ENCODE peak calls at places on chromosome 5, in five cellular contexts. A is sigmoid colon, K is IMR-90, I is dorsolateral prefrontal cortex, S is colonic mucosa. U is an unnamed sample.

GRCh38 chr5:120683580-120683979 is 219.5 kb downstream of the PRR16 start:
- DNase-seq in A (no peak), K (peak), I (no peak), S (no peak), U (no peak)

GRCh38 chr5:103041071-103041676 is 78.8 kb downstream of the GIN1 start:
- DNase-seq in A (no peak), K (peak), I (no peak), S (no peak), U (no peak)

GRCh38 chr5:122073023-122073422 is 5.0 kb downstream of the LOX start:
- DNase-seq in A (no peak), K (no peak), I (no peak), S (no peak), U (no peak)

GRCh38 chr5:32540446-32540845 is 44.9 kb upstream of the SUB1 start:
- DNase-seq in A (no peak), K (no peak), I (no peak), S (no peak), U (no peak)

GRCh38 chr5:179912386-179912785 is 4.7 kb upstream of the TBC1D9B start:
- DNase-seq in A (no peak), K (no peak), I (no peak), S (no peak), U (no peak)

GRCh38 chr5:67305913-67306710 is 109.5 kb upstream of the CD180 start:
- DNase-seq in A (no peak), K (peak), I (no peak), S (no peak), U (no peak)

GRCh38 chr5:149586708-149587318 is 5.5 kb downstream of the ARHGEF37 start:
- DNase-seq in A (no peak), K (no peak), I (no peak), S (no peak), U (no peak)

GRCh38 chr5:179679014-179679674 is 1.7 kb downstream of the CBY3 start:
- DNase-seq in A (peak), K (peak), I (peak), S (peak), U (peak)

GRCh38 chr5:73392775-73393174 is 55.8 kb downstream of the FOXD1 start:
- DNase-seq in A (no peak), K (no peak), I (no peak), S (peak), U (no peak)

GRCh38 chr5:128613757-128614156 is 75.7 kb upstream of the FBN2 start:
- DNase-seq in A (no peak), K (peak), I (no peak), S (no peak), U (no peak)

GRCh38 chr5:55306641-55307382 is 682 bp downstream of the DHX29 start:
- DNase-seq in A (no peak), K (no peak), I (no peak), S (no peak), U (no peak)

GRCh38 chr5:82406200-82406773 is 128.1 kb upstream of the RPS23 start:
- DNase-seq in A (no peak), K (peak), I (no peak), S (no peak), U (no peak)

GRCh38 chr5:175668006-175668405 is 10.1 kb downstream of the HRH2 start:
- DNase-seq in A (no peak), K (no peak), I (no peak), S (no peak), U (no peak)

GRCh38 chr5:169350759-169351240 is 49.9 kb upstream of the SLIT3 start:
- DNase-seq in A (no peak), K (peak), I (no peak), S (peak), U (peak)

GRCh38 chr5:155786108-155786507 is 540.9 kb upstream of the SGCD start:
- DNase-seq in A (no peak), K (no peak), I (no peak), S (no peak), U (no peak)

GRCh38 chr5:611731-612486 is at the start of gene CEP72:
- DNase-seq in A (peak), K (peak), I (peak), S (peak), U (peak)

GRCh38 chr5:91224969-91225368 is 158.1 kb downstream of the ARRDC3 start:
- DNase-seq in A (no peak), K (no peak), I (no peak), S (no peak), U (no peak)

GRCh38 chr5:151243127-151243526 is 9.9 kb upstream of the GM2A start:
- DNase-seq in A (no peak), K (no peak), I (no peak), S (no peak), U (no peak)
- H3K4me3 ChIP-seq in A (no peak), K (no peak), I (no peak), S (no peak), U (no peak)

GRCh38 chr5:60287174-60287771 is 393.7 kb upstream of the PDE4D start:
- DNase-seq in A (no peak), K (peak), I (no peak), S (peak), U (no peak)
- TF ChIP-seq CTCF in A (no peak), K (no peak), I (peak), S (peak), U (peak)

GRCh38 chr5:133966090-133966489 is 2.3 kb downstream of the C5orf15 start:
- DNase-seq in A (no peak), K (no peak), I (no peak), S (no peak), U (no peak)

GRCh38 chr5:133962131-133962530 is 6.3 kb downstream of the C5orf15 start:
- DNase-seq in A (no peak), K (no peak), I (no peak), S (no peak), U (no peak)

GRCh38 chr5:133962801-133963476 is 5.5 kb downstream of the C5orf15 start:
- DNase-seq in A (no peak), K (peak), I (no peak), S (no peak), U (no peak)

GRCh38 chr5:133967124-133967523 is 1.3 kb downstream of the C5orf15 start:
- DNase-seq in A (no peak), K (no peak), I (no peak), S (no peak), U (no peak)

GRCh38 chr5:133963493-133964128 is 4.8 kb downstream of the C5orf15 start:
- DNase-seq in A (no peak), K (no peak), I (no peak), S (no peak), U (no peak)
- H3K4me3 ChIP-seq in A (no peak), K (no peak), I (no peak), S (no peak), U (no peak)

GRCh38 chr5:143402464-143403356 is 776 bp downstream of the NR3C1 start:
- DNase-seq in A (peak), K (peak), I (peak), S (peak), U (peak)
- TF ChIP-seq CTCF in A (no peak), K (no peak), I (no peak), S (no peak), U (no peak)

GRCh38 chr5:76819851-76820280 is 1.0 kb downstream of the F2RL1 start:
- DNase-seq in A (no peak), K (no peak), I (no peak), S (peak), U (peak)

GRCh38 chr5:76818844-76819831 is at the start of gene F2RL1:
- DNase-seq in A (no peak), K (peak), I (peak), S (peak), U (peak)

GRCh38 chr5:76816110-76816831 is 2.6 kb upstream of the F2RL1 start:
- DNase-seq in A (no peak), K (no peak), I (no peak), S (no peak), U (no peak)

GRCh38 chr5:76820491-76820890 is 1.7 kb downstream of the F2RL1 start:
- DNase-seq in A (no peak), K (no peak), I (no peak), S (no peak), U (no peak)
- H3K4me3 ChIP-seq in A (no peak), K (no peak), I (peak), S (peak), U (peak)

GRCh38 chr5:86625148-86625547 is 7.4 kb downstream of the COX7C start:
- DNase-seq in A (no peak), K (no peak), I (no peak), S (no peak), U (no peak)

GRCh38 chr5:86631165-86631564 is 13.4 kb downstream of the COX7C start:
- DNase-seq in A (no peak), K (no peak), I (no peak), S (no peak), U (no peak)

GRCh38 chr5:86623785-86624483 is 6.2 kb downstream of the COX7C start:
- DNase-seq in A (no peak), K (no peak), I (no peak), S (no peak), U (no peak)

GRCh38 chr5:86626149-86626548 is 8.4 kb downstream of the COX7C start:
- DNase-seq in A (no peak), K (no peak), I (no peak), S (no peak), U (no peak)
- TF ChIP-seq CTCF in A (no peak), K (no peak), I (no peak), S (no peak), U (no peak)

DNA sequence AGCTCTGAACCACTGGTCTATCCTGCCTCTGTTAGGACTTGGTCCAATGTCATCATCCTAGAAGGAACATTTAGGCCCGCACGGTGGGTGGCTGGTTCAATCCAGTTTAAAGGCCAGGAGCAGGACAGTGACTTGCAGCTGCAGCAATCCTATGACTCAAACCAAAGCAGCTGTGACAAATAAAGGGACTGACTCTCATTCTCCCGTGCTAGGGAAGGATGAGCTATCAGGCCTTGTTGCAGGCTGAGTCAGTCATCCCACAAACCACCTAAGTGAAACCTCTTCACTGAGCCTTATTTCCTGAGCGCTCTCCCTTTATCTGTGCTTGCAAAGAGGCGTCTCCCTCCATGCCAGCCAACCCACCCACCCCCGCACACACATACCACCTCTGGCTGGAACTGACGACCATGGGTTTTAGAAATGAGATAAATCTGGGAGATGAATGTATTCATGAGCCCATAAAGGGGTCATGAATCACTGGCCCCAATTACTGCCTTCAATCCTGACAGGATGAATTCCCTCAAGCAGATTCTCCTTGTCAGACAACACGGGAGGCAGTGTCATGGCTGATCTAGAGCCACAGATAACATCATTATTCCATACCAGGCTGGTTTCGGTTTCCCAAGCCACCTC is 93.4 kb downstream of the KCNIP1 start:
- DNase-seq in A (peak), K (peak), I (peak), S (no peak), U (no peak)
- H3K4me3 ChIP-seq in A (no peak), K (no peak), I (peak), S (no peak), U (no peak)